ENCODE peak calls at places on chromosomes 5 and 9, in eight cellular contexts. T is Caco-2; H is NCI-H1694 treated with DMSO at 0.1 percent for 48 hours; K is retinal pigment epithelial cell; I is K562; W is AG08396; L is germinal center; P is activated CD8-positive, alpha-beta memory T cell treated with anti-CD3 and anti-CD28 coated beads, Interleukin-2, amount 10 ng/mL, durations not matched to agents 7 days and 5 days. N is an unnamed sample.

GRCh38 chr9:92607088-92607487 is 62.8 kb downstream of the IPPK start:
- DNase-seq in T (no peak), H (no peak), K (no peak), I (no peak), W (no peak), L (no peak), P (no peak), N (peak)

GRCh38 chr5:135569755-135570452 is 8.9 kb downstream of the CXCL14 start:
- DNase-seq in T (peak), H (peak), K (no peak), I (peak), W (peak), L (no peak), P (no peak), N (peak)

GRCh38 chr9:4422495-4422894 is 67.8 kb upstream of the SLC1A1 start:
- DNase-seq in T (no peak), H (no peak), K (no peak), I (no peak), W (no peak), L (no peak), P (no peak), N (no peak)

GRCh38 chr5:40399349-40399748 is 280.4 kb upstream of the PTGER4 start:
- DNase-seq in T (no peak), H (no peak), K (no peak), I (no peak), W (peak), L (no peak), P (no peak), N (no peak)

GRCh38 chr5:120479066-120479465 is 15.0 kb downstream of the PRR16 start:
- DNase-seq in T (no peak), H (no peak), K (peak), I (no peak), W (no peak), L (no peak), P (no peak), N (no peak)

GRCh38 chr9:136626066-136626725 is 36.5 kb upstream of the EGFL7 start:
- DNase-seq in T (no peak), H (no peak), K (no peak), I (no peak), W (no peak), L (no peak), P (no peak), N (no peak)

GRCh38 chr9:95511952-95512750 is 4.6 kb downstream of the PTCH1 start:
- DNase-seq in T (peak), H (no peak), K (no peak), I (no peak), W (peak), L (no peak), P (no peak), N (no peak)

GRCh38 chr5:179453616-179454015 is 96.7 kb upstream of the RUFY1 start:
- DNase-seq in T (no peak), H (no peak), K (no peak), I (no peak), W (no peak), L (no peak), P (no peak), N (no peak)

GRCh38 chr9:96413312-96414221 is 4.6 kb downstream of the ZNF367 start:
- DNase-seq in T (no peak), H (peak), K (no peak), I (no peak), W (no peak), L (peak), P (no peak), N (no peak)

GRCh38 chr9:87601595-87601994 is 103.9 kb downstream of the DAPK1 start:
- DNase-seq in T (no peak), H (no peak), K (no peak), I (no peak), W (no peak), L (no peak), P (no peak), N (no peak)

GRCh38 chr9:136021891-136022681 is 60.9 kb upstream of the UBAC1 start:
- DNase-seq in T (no peak), H (no peak), K (no peak), I (no peak), W (no peak), L (no peak), P (no peak), N (no peak)

GRCh38 chr5:5751987-5752386 is 329.5 kb downstream of the ICE1 start:
- DNase-seq in T (no peak), H (no peak), K (no peak), I (no peak), W (no peak), L (no peak), P (no peak), N (no peak)

GRCh38 chr5:72363146-72363802 is 43.1 kb downstream of the PTCD2 start:
- DNase-seq in T (no peak), H (no peak), K (no peak), I (no peak), W (peak), L (no peak), P (no peak), N (no peak)

GRCh38 chr5:111385970-111386831 is 126.1 kb downstream of the STARD4 start:
- DNase-seq in T (no peak), H (peak), K (no peak), I (no peak), W (no peak), L (no peak), P (no peak), N (no peak)

GRCh38 chr9:38037981-38038306 is 31.1 kb downstream of the SHB start:
- DNase-seq in T (no peak), H (no peak), K (no peak), I (no peak), W (no peak), L (no peak), P (no peak), N (no peak)

GRCh38 chr5:168159425-168159824 is 132.0 kb upstream of the WWC1 start:
- DNase-seq in T (peak), H (peak), K (no peak), I (no peak), W (no peak), L (no peak), P (no peak), N (peak)

GRCh38 chr9:100098241-100098886 is 436 bp downstream of the ERP44 start:
- DNase-seq in T (peak), H (peak), K (no peak), I (peak), W (peak), L (peak), P (peak), N (no peak)

GRCh38 chr5:170740586-170741205 is 42.8 kb upstream of the GABRP start:
- DNase-seq in T (no peak), H (peak), K (no peak), I (no peak), W (no peak), L (no peak), P (no peak), N (no peak)

GRCh38 chr9:86946712-86947145 is 577 bp downstream of the GAS1 start:
- DNase-seq in T (peak), H (no peak), K (no peak), I (no peak), W (no peak), L (peak), P (peak), N (peak)

GRCh38 chr9:38233343-38233742 is 159.2 kb upstream of the ALDH1B1 start:
- DNase-seq in T (no peak), H (peak), K (no peak), I (no peak), W (no peak), L (no peak), P (no peak), N (no peak)

GRCh38 chr5:117594165-117594564 is 1019.5 kb upstream of the SEMA6A start:
- DNase-seq in T (no peak), H (no peak), K (no peak), I (no peak), W (no peak), L (no peak), P (no peak), N (no peak)

GRCh38 chr9:113886933-113887332 is 10.8 kb downstream of the ZNF618 start:
- DNase-seq in T (no peak), H (no peak), K (no peak), I (no peak), W (peak), L (no peak), P (no peak), N (no peak)

GRCh38 chr5:135222171-135222681 is 176.8 kb downstream of the MACROH2A1 start:
- DNase-seq in T (no peak), H (no peak), K (no peak), I (no peak), W (no peak), L (no peak), P (peak), N (no peak)

GRCh38 chr5:141345327-141345726 is 1.7 kb downstream of the PCDHGA3 start:
- DNase-seq in T (no peak), H (no peak), K (no peak), I (no peak), W (no peak), L (no peak), P (no peak), N (no peak)

N was measured in MM.1S.